ENCODE peak calls at places on chromosomes 4 and X, in nine cellular contexts. One of them, this sample, is unnamed. For H3K79me2 and H3K36me3, the result is how much of the 10 kb centered on the place peaks cover.

GRCh38 chr4:124768596-124768995 is 56.1 kb upstream of the ANKRD50 start:
- DNase-seq in H1: no peak
- DNase-seq in GM23248: peak
- DNase-seq in fibroblast of lung: no peak
- DNase-seq in OCI-LY7: no peak
- DNase-seq in GM23338: no peak
- DNase-seq in hepatocyte: no peak
- DNase-seq in neural progenitor cell: no peak
- DNase-seq in mesendoderm: no peak
- DNase-seq in this sample: peak

GRCh38 chr4:146121757-146122156 is 53.8 kb upstream of the LSM6 start:
- DNase-seq in H1: no peak
- DNase-seq in GM23248: no peak
- DNase-seq in fibroblast of lung: no peak
- DNase-seq in OCI-LY7: no peak
- DNase-seq in GM23338: no peak
- DNase-seq in hepatocyte: no peak
- DNase-seq in neural progenitor cell: no peak
- DNase-seq in mesendoderm: no peak
- DNase-seq in this sample: no peak

GRCh38 chr4:84804126-84804525 is 162.4 kb downstream of the WDFY3 start:
- DNase-seq in H1: no peak
- DNase-seq in GM23248: peak
- DNase-seq in fibroblast of lung: peak
- DNase-seq in OCI-LY7: no peak
- DNase-seq in GM23338: no peak
- DNase-seq in hepatocyte: no peak
- DNase-seq in neural progenitor cell: no peak
- DNase-seq in mesendoderm: no peak
- DNase-seq in this sample: no peak

GRCh38 chr4:6546681-6547447 is 28.1 kb upstream of the MAN2B2 start:
- DNase-seq in H1: peak
- DNase-seq in GM23248: peak
- DNase-seq in fibroblast of lung: peak
- DNase-seq in OCI-LY7: peak
- DNase-seq in GM23338: peak
- DNase-seq in hepatocyte: peak
- DNase-seq in neural progenitor cell: peak
- DNase-seq in mesendoderm: peak
- DNase-seq in this sample: peak

GRCh38 chr4:139514382-139515059 is 41.5 kb downstream of the SETD7 start:
- DNase-seq in H1: no peak
- DNase-seq in GM23248: no peak
- DNase-seq in fibroblast of lung: no peak
- DNase-seq in OCI-LY7: no peak
- DNase-seq in GM23338: no peak
- DNase-seq in hepatocyte: no peak
- DNase-seq in neural progenitor cell: no peak
- DNase-seq in mesendoderm: peak
- DNase-seq in this sample: no peak

GRCh38 chr4:20992002-20992401 is 291.7 kb downstream of the PACRGL start:
- DNase-seq in H1: no peak
- DNase-seq in GM23248: no peak
- DNase-seq in fibroblast of lung: no peak
- DNase-seq in OCI-LY7: no peak
- DNase-seq in GM23338: no peak
- DNase-seq in hepatocyte: no peak
- DNase-seq in neural progenitor cell: no peak
- DNase-seq in mesendoderm: no peak
- DNase-seq in this sample: peak

GRCh38 chr4:26346203-26346620 is 25.4 kb downstream of the RBPJ start:
- DNase-seq in H1: no peak
- DNase-seq in GM23248: no peak
- DNase-seq in fibroblast of lung: no peak
- DNase-seq in OCI-LY7: no peak
- DNase-seq in GM23338: peak
- DNase-seq in hepatocyte: no peak
- DNase-seq in neural progenitor cell: peak
- DNase-seq in mesendoderm: peak
- DNase-seq in this sample: no peak

GRCh38 chrX:101430457-101431078 is 22.5 kb downstream of the HNRNPH2 start:
- DNase-seq in H1: no peak
- DNase-seq in GM23248: peak
- DNase-seq in fibroblast of lung: peak
- DNase-seq in OCI-LY7: no peak
- DNase-seq in GM23338: no peak
- DNase-seq in hepatocyte: no peak
- DNase-seq in neural progenitor cell: no peak
- DNase-seq in mesendoderm: no peak
- DNase-seq in this sample: peak

GRCh38 chr4:48130100-48130499 is 4.0 kb downstream of the TXK start:
- DNase-seq in H1: no peak
- DNase-seq in GM23248: no peak
- DNase-seq in fibroblast of lung: no peak
- DNase-seq in OCI-LY7: no peak
- DNase-seq in GM23338: no peak
- DNase-seq in hepatocyte: no peak
- DNase-seq in neural progenitor cell: no peak
- DNase-seq in mesendoderm: no peak
- DNase-seq in this sample: no peak

GRCh38 chr4:124694306-124694705 is 18.2 kb downstream of the ANKRD50 start:
- DNase-seq in H1: no peak
- DNase-seq in GM23248: no peak
- DNase-seq in fibroblast of lung: no peak
- DNase-seq in OCI-LY7: no peak
- DNase-seq in GM23338: no peak
- DNase-seq in hepatocyte: no peak
- DNase-seq in neural progenitor cell: no peak
- DNase-seq in mesendoderm: peak
- DNase-seq in this sample: no peak

GRCh38 chr4:183940807-183941310 is 35.8 kb downstream of the STOX2 start:
- DNase-seq in H1: no peak
- DNase-seq in GM23248: no peak
- DNase-seq in fibroblast of lung: no peak
- DNase-seq in OCI-LY7: no peak
- DNase-seq in GM23338: no peak
- DNase-seq in hepatocyte: no peak
- DNase-seq in neural progenitor cell: no peak
- DNase-seq in mesendoderm: no peak
- DNase-seq in this sample: no peak

GRCh38 chr4:72679666-72680065 is 110.6 kb upstream of the ADAMTS3 start:
- DNase-seq in H1: no peak
- DNase-seq in GM23248: no peak
- DNase-seq in fibroblast of lung: no peak
- DNase-seq in OCI-LY7: no peak
- DNase-seq in GM23338: peak
- DNase-seq in hepatocyte: no peak
- DNase-seq in neural progenitor cell: no peak
- DNase-seq in mesendoderm: peak
- DNase-seq in this sample: no peak

GRCh38 chr4:10019521-10020051 is 1.7 kb downstream of the SLC2A9 start:
- DNase-seq in H1: no peak
- DNase-seq in GM23248: no peak
- DNase-seq in fibroblast of lung: no peak
- DNase-seq in OCI-LY7: no peak
- DNase-seq in GM23338: no peak
- DNase-seq in hepatocyte: no peak
- DNase-seq in neural progenitor cell: no peak
- DNase-seq in mesendoderm: no peak
- DNase-seq in this sample: no peak

GRCh38 chr4:110014233-110014632 is 101.5 kb downstream of the EGF start:
- DNase-seq in H1: no peak
- DNase-seq in GM23248: no peak
- DNase-seq in fibroblast of lung: no peak
- DNase-seq in OCI-LY7: no peak
- DNase-seq in GM23338: no peak
- DNase-seq in hepatocyte: no peak
- DNase-seq in neural progenitor cell: no peak
- DNase-seq in mesendoderm: no peak
- DNase-seq in this sample: no peak

GRCh38 chr4:54746228-54746627 is 88.5 kb downstream of the KIT start:
- DNase-seq in H1: no peak
- DNase-seq in GM23248: peak
- DNase-seq in fibroblast of lung: peak
- DNase-seq in OCI-LY7: no peak
- DNase-seq in GM23338: no peak
- DNase-seq in hepatocyte: no peak
- DNase-seq in neural progenitor cell: no peak
- DNase-seq in mesendoderm: no peak
- DNase-seq in this sample: peak

GRCh38 chr4:28772066-28772465 is 1911.4 kb downstream of the STIM2 start:
- DNase-seq in H1: no peak
- DNase-seq in GM23248: peak
- DNase-seq in fibroblast of lung: peak
- DNase-seq in OCI-LY7: no peak
- DNase-seq in GM23338: no peak
- DNase-seq in hepatocyte: no peak
- DNase-seq in neural progenitor cell: no peak
- DNase-seq in mesendoderm: peak
- DNase-seq in this sample: peak

GRCh38 chr4:2418652-2419571 is at the start of gene CFAP99:
- DNase-seq in H1: peak
- DNase-seq in GM23248: peak
- DNase-seq in fibroblast of lung: peak
- DNase-seq in OCI-LY7: peak
- DNase-seq in GM23338: peak
- DNase-seq in hepatocyte: peak
- DNase-seq in neural progenitor cell: peak
- DNase-seq in mesendoderm: peak
- DNase-seq in this sample: peak

GRCh38 chr4:2416564-2417195 is 1.8 kb downstream of the ZFYVE28 start:
- DNase-seq in H1: peak
- DNase-seq in GM23248: peak
- DNase-seq in fibroblast of lung: peak
- DNase-seq in OCI-LY7: no peak
- DNase-seq in GM23338: peak
- DNase-seq in hepatocyte: no peak
- DNase-seq in neural progenitor cell: peak
- DNase-seq in mesendoderm: peak
- DNase-seq in this sample: no peak

GRCh38 chr4:2419814-2420213 is 1.1 kb downstream of the CFAP99 start:
- DNase-seq in H1: no peak
- DNase-seq in GM23248: no peak
- DNase-seq in fibroblast of lung: no peak
- DNase-seq in OCI-LY7: no peak
- DNase-seq in GM23338: no peak
- DNase-seq in hepatocyte: no peak
- DNase-seq in neural progenitor cell: no peak
- DNase-seq in mesendoderm: no peak
- DNase-seq in this sample: no peak

GRCh38 chr4:2417196-2417764 is 1.2 kb downstream of the ZFYVE28 start:
- DNase-seq in H1: no peak
- DNase-seq in GM23248: peak
- DNase-seq in fibroblast of lung: no peak
- DNase-seq in OCI-LY7: no peak
- DNase-seq in GM23338: peak
- DNase-seq in hepatocyte: peak
- DNase-seq in neural progenitor cell: peak
- DNase-seq in mesendoderm: no peak
- DNase-seq in this sample: no peak

GRCh38 chr4:2417765-2418651 is at the start of gene ZFYVE28:
- DNase-seq in H1: peak
- DNase-seq in GM23248: peak
- DNase-seq in fibroblast of lung: no peak
- DNase-seq in OCI-LY7: no peak
- DNase-seq in GM23338: peak
- DNase-seq in hepatocyte: no peak
- DNase-seq in neural progenitor cell: peak
- DNase-seq in mesendoderm: no peak
- DNase-seq in this sample: peak
- H3K79me2 ChIP-seq in H1: under half
- H3K79me2 ChIP-seq in GM23248: under half
- H3K79me2 ChIP-seq in fibroblast of lung: under half
- H3K79me2 ChIP-seq in OCI-LY7: under half
- H3K79me2 ChIP-seq in GM23338: under half
- H3K79me2 ChIP-seq in hepatocyte: under half
- H3K79me2 ChIP-seq in neural progenitor cell: under half
- H3K79me2 ChIP-seq in mesendoderm: under half
- H3K79me2 ChIP-seq in this sample: under half

DNA sequence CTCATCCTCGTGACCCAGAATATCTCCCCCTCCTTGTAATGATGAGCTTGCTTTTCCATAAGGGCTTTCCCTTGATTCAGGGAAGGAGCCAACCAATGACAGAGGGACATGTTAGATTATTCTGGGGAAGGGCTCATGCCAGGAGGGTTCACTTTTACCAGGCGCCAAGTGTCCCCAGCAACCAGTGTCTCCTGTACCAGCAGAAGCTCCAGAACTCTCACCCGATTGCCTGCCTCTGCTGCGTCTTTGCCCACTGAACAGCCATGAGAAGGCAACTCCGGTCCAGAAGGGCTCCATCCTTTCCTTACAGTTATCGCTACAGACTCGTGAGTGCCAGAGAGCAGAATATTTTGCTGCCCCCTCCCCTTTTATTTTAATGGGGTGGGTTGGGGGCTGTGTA is at the start of gene ATP1B4:
- DNase-seq in H1: no peak
- DNase-seq in GM23248: no peak
- DNase-seq in fibroblast of lung: no peak
- DNase-seq in OCI-LY7: no peak
- DNase-seq in GM23338: no peak
- DNase-seq in hepatocyte: no peak
- DNase-seq in neural progenitor cell: no peak
- DNase-seq in mesendoderm: no peak
- DNase-seq in this sample: no peak
- H3K36me3 ChIP-seq in H1: under half
- H3K36me3 ChIP-seq in GM23248: under half
- H3K36me3 ChIP-seq in fibroblast of lung: under half
- H3K36me3 ChIP-seq in OCI-LY7: under half
- H3K36me3 ChIP-seq in GM23338: under half
- H3K36me3 ChIP-seq in hepatocyte: under half
- H3K36me3 ChIP-seq in neural progenitor cell: under half
- H3K36me3 ChIP-seq in mesendoderm: under half
- H3K36me3 ChIP-seq in this sample: under half

DNA sequence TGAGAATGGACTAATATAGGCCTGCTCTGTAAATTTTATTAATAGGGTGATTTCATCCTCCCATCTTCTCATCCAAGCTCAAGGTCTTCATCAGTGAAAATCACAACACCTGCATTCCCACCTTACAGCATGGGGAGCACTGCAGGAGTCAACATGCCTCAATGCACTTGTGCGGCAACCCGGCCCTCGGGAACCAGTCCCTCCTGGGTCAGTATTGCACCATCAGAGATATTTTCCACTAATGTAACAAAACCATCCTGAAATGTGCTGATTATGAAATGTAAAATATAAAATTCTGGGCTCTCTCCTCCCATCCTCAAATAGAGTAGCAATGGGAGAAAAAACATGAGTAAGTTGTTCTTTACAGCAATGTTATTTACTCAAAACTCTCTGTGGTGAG is 13.0 kb downstream of the USP46 start:
- DNase-seq in H1: no peak
- DNase-seq in GM23248: no peak
- DNase-seq in fibroblast of lung: no peak
- DNase-seq in OCI-LY7: no peak
- DNase-seq in GM23338: no peak
- DNase-seq in hepatocyte: no peak
- DNase-seq in neural progenitor cell: no peak
- DNase-seq in mesendoderm: no peak
- DNase-seq in this sample: no peak
- H3K79me2 ChIP-seq in H1: under half
- H3K79me2 ChIP-seq in GM23248: half or more
- H3K79me2 ChIP-seq in fibroblast of lung: under half
- H3K79me2 ChIP-seq in OCI-LY7: under half
- H3K79me2 ChIP-seq in GM23338: half or more
- H3K79me2 ChIP-seq in hepatocyte: half or more
- H3K79me2 ChIP-seq in neural progenitor cell: half or more
- H3K79me2 ChIP-seq in mesendoderm: half or more
- H3K79me2 ChIP-seq in this sample: half or more

GRCh38 chrX:70498129-70498528 is 53.5 kb downstream of the DLG3 start:
- DNase-seq in H1: no peak
- DNase-seq in GM23248: no peak
- DNase-seq in fibroblast of lung: no peak
- DNase-seq in OCI-LY7: no peak
- DNase-seq in GM23338: no peak
- DNase-seq in hepatocyte: no peak
- DNase-seq in neural progenitor cell: no peak
- DNase-seq in mesendoderm: no peak
- DNase-seq in this sample: no peak
- H3K36me3 ChIP-seq in H1: under half
- H3K36me3 ChIP-seq in GM23248: under half
- H3K36me3 ChIP-seq in fibroblast of lung: under half
- H3K36me3 ChIP-seq in OCI-LY7: under half
- H3K36me3 ChIP-seq in GM23338: under half
- H3K36me3 ChIP-seq in hepatocyte: under half
- H3K36me3 ChIP-seq in neural progenitor cell: under half
- H3K36me3 ChIP-seq in mesendoderm: under half
- H3K36me3 ChIP-seq in this sample: under half

This sample was measured in mammary epithelial cell.